ENCODE peak calls at places on chromosomes 12 and 14, in seven cellular contexts. G, U, W, N, L, Z and R are unnamed samples.

GRCh38 chr12:66393890-66394289 is 91.6 kb downstream of the HELB start:
- DNase-seq in G (no peak), U (no peak), W (no peak), N (no peak), L (no peak), Z (no peak), R (no peak)

GRCh38 chr12:15209782-15210181 is 11.4 kb downstream of the RERG start:
- DNase-seq in G (peak; percentile 40), U (no peak), W (no peak), N (no peak), L (peak; percentile 16), Z (no peak), R (no peak)

GRCh38 chr12:121523741-121524140 is 57.1 kb downstream of the KDM2B start:
- DNase-seq in G (no peak), U (no peak), W (no peak), N (no peak), L (no peak), Z (no peak), R (no peak)

GRCh38 chr12:92485356-92486348 is 217.1 kb upstream of the PLEKHG7 start:
- DNase-seq in G (no peak), U (no peak), W (no peak), N (no peak), L (no peak), Z (no peak), R (no peak)

GRCh38 chr12:78698747-78699146 is 165.8 kb upstream of the SYT1 start:
- DNase-seq in G (peak; percentile 39), U (no peak), W (no peak), N (no peak), L (no peak), Z (no peak), R (no peak)

GRCh38 chr14:84894254-84894653 is 635.7 kb upstream of the FLRT2 start:
- DNase-seq in G (no peak), U (no peak), W (no peak), N (no peak), L (no peak), Z (no peak), R (no peak)

GRCh38 chr12:25130741-25131188 is 64.2 kb downstream of the DNAI7 start:
- DNase-seq in G (peak; percentile 67), U (no peak), W (no peak), N (no peak), L (no peak), Z (no peak), R (no peak)

GRCh38 chr14:24057867-24058259 is 6.1 kb downstream of the CARMIL3 start:
- DNase-seq in G (no peak), U (no peak), W (no peak), N (no peak), L (no peak), Z (no peak), R (no peak)

GRCh38 chr12:122888232-122888752 is 7.6 kb downstream of the VPS37B start:
- DNase-seq in G (peak; percentile 69), U (no peak), W (peak; percentile 27), N (peak; percentile 83), L (no peak), Z (peak; percentile 86), R (peak; percentile 81)

GRCh38 chr12:120760349-120761245 is 35.0 kb downstream of the ACADS start:
- DNase-seq in G (no peak), U (no peak), W (no peak), N (no peak), L (peak; percentile 77), Z (no peak), R (no peak)

GRCh38 chr14:57461777-57462320 is 31.8 kb downstream of the CCDC198 start:
- DNase-seq in G (no peak), U (no peak), W (no peak), N (no peak), L (no peak), Z (no peak), R (no peak)

GRCh38 chr12:53343449-53343848 is 7.3 kb upstream of the SP7 start:
- DNase-seq in G (no peak), U (no peak), W (no peak), N (no peak), L (no peak), Z (no peak), R (no peak)

GRCh38 chr12:94150483-94151225 is 2.3 kb downstream of the PLXNC1 start:
- DNase-seq in G (no peak), U (peak; percentile 66), W (peak; percentile 22), N (peak; percentile 61), L (no peak), Z (peak; percentile 31), R (peak; percentile 87)

GRCh38 chr12:58916891-58917570 is 3.3 kb downstream of the LRIG3 start:
- DNase-seq in G (peak; percentile 63), U (no peak), W (no peak), N (no peak), L (no peak), Z (no peak), R (no peak)

GRCh38 chr12:32987526-32987925 is 90.9 kb upstream of the PKP2 start:
- DNase-seq in G (no peak), U (no peak), W (no peak), N (no peak), L (no peak), Z (no peak), R (no peak)

GRCh38 chr12:58765653-58766554 is 154.4 kb downstream of the LRIG3 start:
- DNase-seq in G (peak; percentile 59), U (no peak), W (no peak), N (no peak), L (no peak), Z (no peak), R (no peak)

GRCh38 chr14:56065621-56066295 is 52.5 kb upstream of the PELI2 start:
- DNase-seq in G (no peak), U (no peak), W (no peak), N (no peak), L (no peak), Z (no peak), R (no peak)

GRCh38 chr12:16349132-16349463 is 1.7 kb downstream of the MGST1 start:
- DNase-seq in G (peak; percentile 96), U (no peak), W (peak; percentile 24), N (no peak), L (peak; percentile 70), Z (peak; percentile 73), R (peak; percentile 63)

GRCh38 chr12:108560321-108560721 is 652 bp downstream of the SART3 start:
- DNase-seq in G (peak; percentile 64), U (no peak), W (no peak), N (no peak), L (no peak), Z (no peak), R (no peak)

GRCh38 chr12:74665690-74666089 is 128.1 kb downstream of the ATXN7L3B start:
- DNase-seq in G (no peak), U (no peak), W (no peak), N (no peak), L (no peak), Z (no peak), R (no peak)

GRCh38 chr12:69583203-69583602 is 2.1 kb upstream of the CCT2 start:
- DNase-seq in G (no peak), U (no peak), W (no peak), N (peak; percentile 83), L (no peak), Z (no peak), R (peak; percentile 85)

GRCh38 chr12:111841750-111842555 is at the start of gene MAPKAPK5:
- DNase-seq in G (peak; percentile 95), U (peak; percentile 98), W (peak; percentile 95), N (peak; percentile 95), L (peak; percentile 94), Z (peak; percentile 95), R (peak; percentile 99)

GRCh38 chr12:111841236-111841749 is 735 bp upstream of the MAPKAPK5 start:
- DNase-seq in G (no peak), U (no peak), W (no peak), N (no peak), L (no peak), Z (no peak), R (no peak)

GRCh38 chr12:111842556-111843396 is 748 bp downstream of the MAPKAPK5 start:
- DNase-seq in G (no peak), U (peak; percentile 28), W (no peak), N (no peak), L (no peak), Z (no peak), R (peak; percentile 67)

GRCh38 chr12:111840831-111841230 is 1.2 kb upstream of the MAPKAPK5 start:
- DNase-seq in G (no peak), U (no peak), W (no peak), N (no peak), L (no peak), Z (no peak), R (no peak)

DNA sequence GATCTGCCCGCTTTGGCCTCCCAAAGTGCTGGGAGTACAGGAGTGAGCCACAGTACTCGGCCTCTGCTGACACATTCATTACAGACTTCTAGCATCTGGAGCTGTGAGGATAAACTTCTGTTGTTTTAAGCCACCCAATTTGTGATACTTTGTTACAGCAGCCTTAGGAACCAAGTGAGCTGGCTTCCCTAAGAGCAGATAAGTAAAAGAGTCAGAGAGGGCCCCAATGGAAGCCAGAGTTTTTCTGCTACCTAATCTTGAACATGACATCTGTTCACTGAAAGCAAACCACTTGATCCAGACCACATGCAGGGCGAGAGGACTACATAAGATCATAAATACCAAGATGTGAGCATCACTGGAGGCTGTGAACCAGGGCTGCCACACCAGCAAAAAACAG is 3.7 kb upstream of the MAPKAPK5 start:
- DNase-seq in G (no peak), U (no peak), W (no peak), N (no peak), L (no peak), Z (no peak), R (no peak)
- H3K4me1 ChIP-seq in G (no peaks in the 10 kb centered on the region), U (peaks cover 4% of the 10 kb centered on the region), W (peaks cover 25% of the 10 kb centered on the region), N (no peaks in the 10 kb centered on the region), L (peaks cover 27% of the 10 kb centered on the region), Z (peaks cover 25% of the 10 kb centered on the region), R (no peaks in the 10 kb centered on the region)

GRCh38 chr14:23009939-23010718 is at the start of gene C14orf93:
- DNase-seq in G (peak; percentile 48), U (peak; percentile 80), W (peak; percentile 87), N (peak; percentile 73), L (peak; percentile 85), Z (peak; percentile 82), R (peak; percentile 88)

GRCh38 chr14:23009483-23009938 is 432 bp downstream of the C14orf93 start:
- DNase-seq in G (no peak), U (no peak), W (no peak), N (no peak), L (no peak), Z (no peak), R (no peak)

GRCh38 chr14:23006544-23007419 is 3.2 kb downstream of the C14orf93 start:
- DNase-seq in G (peak; percentile 97), U (peak; percentile 94), W (peak; percentile 94), N (peak; percentile 96), L (peak; percentile 98), Z (peak; percentile 98), R (peak; percentile 98)

GRCh38 chr14:23005861-23006534 is 3.9 kb downstream of the C14orf93 start:
- DNase-seq in G (peak; percentile 40), U (no peak), W (no peak), N (no peak), L (no peak), Z (no peak), R (no peak)

GRCh38 chr14:23008836-23009235 is 1.1 kb downstream of the C14orf93 start:
- DNase-seq in G (no peak), U (no peak), W (no peak), N (no peak), L (no peak), Z (no peak), R (no peak)
- H3K27ac ChIP-seq in G (no peak overlapping the region), U (no peak overlapping the region), W (no peak overlapping the region), N (no peak overlapping the region), L (peak overlapping the region; percentile 84), Z (no peak overlapping the region), R (no peak overlapping the region)

GRCh38 chr14:39576258-39576657 is 144.0 kb upstream of the FBXO33 start:
- DNase-seq in G (no peak), U (no peak), W (no peak), N (peak; percentile 25), L (no peak), Z (no peak), R (no peak)
- TF ChIP-seq CTCF in G (no peak), U (no peak), W (no peak), N (peak; percentile 60), L (no peak), Z (no peak), R (peak; percentile 60)

GRCh38 chr12:64624035-64624434 is 13.7 kb downstream of the RASSF3 start:
- DNase-seq in G (no peak), U (no peak), W (no peak), N (no peak), L (no peak), Z (no peak), R (no peak)
- H3K4me1 ChIP-seq in G (peaks cover 27% of the 10 kb centered on the region), U (peaks cover 6% of the 10 kb centered on the region), W (peaks cover 49% of the 10 kb centered on the region), N (peaks cover 3% of the 10 kb centered on the region), L (peaks cover 9% of the 10 kb centered on the region), Z (peaks cover 90% of the 10 kb centered on the region), R (no peaks in the 10 kb centered on the region)